ENCODE peak calls at places on chromosomes 13 and 19, in ten cellular contexts. A is SHP77 treated with DMSO at 0.1 percent for 48 hours; H is foreskin melanocyte; U is mesothelial cell of epicardium; N is NCI-H1092 treated with DMSO at 0.1 percent for 48 hours; G is posterior cingulate gyrus; Y is germinal center; X is stimulated activated CD8-positive, alpha-beta memory T cell treated with anti-CD3 and anti-CD28 coated beads, Interleukin-15, amount 100 ng/mL, for 24 hours; Q is amniotic stem cell; M is colonic mucosa. C is an unnamed sample.

GRCh38 chr13:35784286-35784951 is 307.9 kb upstream of the MAB21L1 start:
- DNase-seq in X (no peak), H (no peak), U (no peak), M (no peak), Q (no peak), N (no peak), G (no peak), A (no peak), Y (no peak), C (no peak)

GRCh38 chr13:39463611-39464010 is 139.4 kb downstream of the LHFPL6 start:
- DNase-seq in U (no peak), N (no peak), G (no peak), A (no peak), Q (no peak), Y (no peak), X (no peak), H (no peak), M (no peak), C (no peak)

GRCh38 chr13:74136089-74136658 is 2.0 kb upstream of the KLF12 start:
- DNase-seq in Y (no peak), G (peak; percentile 22), Q (peak; percentile 16), H (no peak), M (peak; percentile 51), X (no peak), A (no peak), U (peak; percentile 68), N (peak; percentile 86), C (no peak)

GRCh38 chr19:33325920-33326319 is 23.6 kb upstream of the CEBPA start:
- DNase-seq in Y (no peak), A (no peak), N (peak; percentile 9), G (peak; percentile 25), U (no peak), M (no peak), Q (no peak), H (no peak), X (no peak), C (no peak)

GRCh38 chr19:803686-804418 is 6.6 kb downstream of the PTBP1 start:
- DNase-seq in Q (no peak), M (no peak), A (no peak), H (no peak), G (no peak), U (no peak), N (no peak), Y (no peak), X (no peak), C (no peak)

GRCh38 chr19:9597027-9597426 is 12.7 kb upstream of the ZNF121 start:
- DNase-seq in A (no peak), X (no peak), U (no peak), N (no peak), Y (no peak), Q (peak; percentile 74), H (no peak), G (no peak), M (no peak), C (no peak)

GRCh38 chr19:19820774-19821315 is 705 bp downstream of the ZNF506 start:
- DNase-seq in M (no peak), U (no peak), H (no peak), X (no peak), Q (no peak), G (no peak), A (no peak), Y (no peak), N (no peak), C (no peak)

GRCh38 chr19:18291019-18291524 is 9.7 kb upstream of the JUND start:
- DNase-seq in Q (no peak), H (no peak), N (no peak), Y (peak; percentile 35), A (no peak), G (no peak), X (no peak), M (no peak), U (no peak), C (no peak)

GRCh38 chr19:7931221-7932061 is 5.5 kb upstream of the CTXN1 start:
- DNase-seq in A (no peak), X (no peak), N (no peak), M (no peak), Y (no peak), U (no peak), Q (no peak), H (no peak), G (peak; percentile 59), C (no peak)

GRCh38 chr19:6473652-6474051 is 7.9 kb downstream of the DENND1C start:
- DNase-seq in Q (no peak), Y (no peak), X (no peak), H (no peak), G (no peak), M (no peak), A (no peak), U (no peak), N (no peak), C (no peak)

GRCh38 chr13:90355162-90355751 is 992.2 kb upstream of the MIR17HG start:
- DNase-seq in H (no peak), G (no peak), M (no peak), Q (no peak), Y (no peak), U (no peak), X (no peak), A (no peak), N (no peak), C (no peak)

GRCh38 chr13:41658057-41658642 is 200.8 kb downstream of the RGCC start:
- DNase-seq in Q (peak; percentile 27), N (no peak), M (no peak), H (no peak), Y (no peak), A (no peak), X (no peak), U (no peak), G (no peak), C (no peak)

GRCh38 chr19:46555684-46556083 is 45.4 kb upstream of the CALM3 start:
- DNase-seq in G (no peak), Y (no peak), A (no peak), H (no peak), U (no peak), N (no peak), Q (no peak), X (no peak), M (no peak), C (no peak)

GRCh38 chr13:108326318-108326717 is 56.8 kb downstream of the TNFSF13B start:
- DNase-seq in N (no peak), H (no peak), Y (peak; percentile 44), X (no peak), A (no peak), M (peak; percentile 19), G (no peak), Q (no peak), U (no peak), C (no peak)

GRCh38 chr19:13850910-13851753 is 25.8 kb upstream of the NANOS3 start:
- DNase-seq in X (no peak), U (peak; percentile 70), Y (no peak), H (peak; percentile 89), Q (peak; percentile 73), G (peak; percentile 78), M (peak; percentile 80), N (no peak), A (no peak), C (no peak)

GRCh38 chr13:99415851-99416331 is 85.4 kb upstream of the TM9SF2 start:
- DNase-seq in G (no peak), M (no peak), U (no peak), Y (no peak), H (no peak), N (no peak), A (no peak), Q (no peak), X (no peak), C (no peak)

GRCh38 chr13:110521296-110521680 is 40.2 kb downstream of the RAB20 start:
- DNase-seq in G (no peak), U (no peak), X (no peak), A (no peak), Q (no peak), Y (no peak), H (no peak), M (no peak), N (no peak), C (no peak)

GRCh38 chr13:108835082-108835481 is 205.7 kb downstream of the MYO16 start:
- DNase-seq in Y (no peak), Q (no peak), A (no peak), G (no peak), H (no peak), N (no peak), X (no peak), M (no peak), U (no peak), C (no peak)

GRCh38 chr19:18423258-18424020 is 4.2 kb downstream of the SSBP4 start:
- DNase-seq in U (no peak), A (no peak), N (no peak), G (no peak), H (no peak), X (no peak), M (no peak), Q (no peak), Y (no peak), C (no peak)

GRCh38 chr13:52846567-52847321 is 1.7 kb downstream of the PCDH8 start:
- DNase-seq in N (no peak), U (peak; percentile 91), H (no peak), Q (no peak), M (peak; percentile 63), X (no peak), A (no peak), Y (no peak), G (peak; percentile 54), C (peak; percentile 1)

GRCh38 chr13:28489536-28489935 is 5.4 kb downstream of the FLT1 start:
- DNase-seq in Y (no peak), M (no peak), A (no peak), Q (no peak), N (no peak), X (no peak), U (no peak), H (no peak), G (no peak), C (no peak)

GRCh38 chr13:109211616-109212015 is 574.8 kb downstream of the IRS2 start:
- DNase-seq in N (no peak), M (no peak), U (peak; percentile 43), Q (no peak), H (peak; percentile 76), A (no peak), G (no peak), X (no peak), Y (no peak), C (no peak)

GRCh38 chr13:33751151-33751550 is 66.8 kb upstream of the RFC3 start:
- DNase-seq in U (no peak), N (no peak), X (no peak), A (no peak), G (no peak), Q (peak; percentile 9), Y (no peak), M (no peak), H (no peak), C (no peak)

GRCh38 chr13:101003566-101003965 is 329.0 kb upstream of the TMTC4 start:
- DNase-seq in Y (no peak), G (no peak), M (no peak), X (no peak), Q (no peak), H (no peak), A (no peak), U (no peak), N (no peak), C (no peak)